ENCODE peak calls at places on chromosomes 5 and 9, in four cellular contexts. O, Z, E and Y are unnamed samples.

GRCh38 chr5:138635268-138635667 is 60.1 kb upstream of the HSPA9 start:
- DNase-seq in O (no peak), Z (no peak), E (no peak), Y (no peak)

GRCh38 chr9:74942801-74943200 is 9.9 kb downstream of the C9orf40 start:
- DNase-seq in O (no peak), Z (no peak), E (no peak), Y (no peak)

GRCh38 chr9:2290382-2290781 is 275.2 kb downstream of the SMARCA2 start:
- DNase-seq in O (no peak), Z (no peak), E (peak; percentile 51), Y (no peak)

GRCh38 chr5:149206524-149207141 is 65.0 kb upstream of the AFAP1L1 start:
- DNase-seq in O (peak; percentile 28), Z (no peak), E (no peak), Y (no peak)

GRCh38 chr5:68086857-68087256 is 128.7 kb upstream of the PIK3R1 start:
- DNase-seq in O (no peak), Z (no peak), E (no peak), Y (peak; percentile 10)

GRCh38 chr9:95266649-95267048 is 50.9 kb downstream of the FANCC start:
- DNase-seq in O (no peak), Z (no peak), E (no peak), Y (no peak)

GRCh38 chr5:124195416-124195815 is 551.0 kb downstream of the ZNF608 start:
- DNase-seq in O (no peak), Z (no peak), E (no peak), Y (no peak)

GRCh38 chr9:121633144-121633714 is 18.2 kb upstream of the DAB2IP start:
- DNase-seq in O (no peak), Z (no peak), E (no peak), Y (no peak)

GRCh38 chr5:130168211-130168610 is 263.9 kb downstream of the CHSY3 start:
- DNase-seq in O (no peak), Z (no peak), E (no peak), Y (no peak)

GRCh38 chr9:79233542-79233941 is 338.2 kb upstream of the TLE4 start:
- DNase-seq in O (no peak), Z (no peak), E (peak; percentile 58), Y (no peak)

GRCh38 chr5:122772446-122772845 is 2.4 kb upstream of the SNX2 start:
- DNase-seq in O (no peak), Z (no peak), E (no peak), Y (no peak)

GRCh38 chr5:35816881-35817521 is 39.7 kb upstream of the IL7R start:
- DNase-seq in O (no peak), Z (no peak), E (no peak), Y (no peak)

GRCh38 chr9:135488527-135488926 is 8.9 kb downstream of the PPP1R26 start:
- DNase-seq in O (no peak), Z (no peak), E (no peak), Y (no peak)

GRCh38 chr5:2670856-2671404 is 80.5 kb downstream of the IRX2 start:
- DNase-seq in O (no peak), Z (no peak), E (no peak), Y (no peak)

GRCh38 chr5:69099302-69099701 is 5.5 kb downstream of the SLC30A5 start:
- DNase-seq in O (no peak), Z (no peak), E (no peak), Y (no peak)

GRCh38 chr9:124216474-124217176 is 41.1 kb upstream of the NEK6 start:
- DNase-seq in O (no peak), Z (no peak), E (no peak), Y (no peak)